ENCODE peak calls at places on chromosomes 5 and 9, in four cellular contexts. C, A, Y and W are unnamed samples.

GRCh38 chr5:142543951-142544753 is 141.7 kb downstream of the FGF1 start:
- DNase-seq in A (no peak), C (no peak), Y (no peak), W (no peak)

GRCh38 chr5:113446358-113446927 is 11.7 kb upstream of the TSSK1B start:
- DNase-seq in Y (no peak), A (no peak), C (no peak), W (no peak)

GRCh38 chr9:132169672-132170392 is 8.0 kb downstream of the NTNG2 start:
- DNase-seq in C (peak; percentile 63), A (peak; percentile 80), Y (peak; percentile 57), W (peak; percentile 74)

GRCh38 chr5:176596689-176597416 is 13.1 kb downstream of the GPRIN1 start:
- DNase-seq in C (peak; percentile 60), A (peak; percentile 74), Y (no peak), W (peak; percentile 88)

GRCh38 chr5:1411099-1411498 is 34.1 kb downstream of the SLC6A3 start:
- DNase-seq in A (no peak), Y (no peak), C (peak; percentile 46), W (no peak)

GRCh38 chr5:37495210-37495609 is 116.1 kb downstream of the WDR70 start:
- DNase-seq in C (no peak), A (no peak), Y (no peak), W (no peak)

GRCh38 chr5:149627070-149627469 is 45.8 kb downstream of the ARHGEF37 start:
- DNase-seq in C (no peak), Y (no peak), A (no peak), W (no peak)

GRCh38 chr5:103347729-103348128 is 89.2 kb downstream of the MACIR start:
- DNase-seq in C (no peak), A (no peak), Y (no peak), W (no peak)

GRCh38 chr5:33036128-33036527 is 325.0 kb downstream of the NPR3 start:
- DNase-seq in Y (no peak), C (no peak), A (no peak), W (no peak)

GRCh38 chr5:125424374-125424773 is 677.9 kb upstream of the ZNF608 start:
- DNase-seq in Y (no peak), A (no peak), C (no peak), W (no peak)

GRCh38 chr5:125422342-125422741 is 675.9 kb upstream of the ZNF608 start:
- DNase-seq in Y (no peak), A (no peak), C (no peak), W (no peak)

DNA sequence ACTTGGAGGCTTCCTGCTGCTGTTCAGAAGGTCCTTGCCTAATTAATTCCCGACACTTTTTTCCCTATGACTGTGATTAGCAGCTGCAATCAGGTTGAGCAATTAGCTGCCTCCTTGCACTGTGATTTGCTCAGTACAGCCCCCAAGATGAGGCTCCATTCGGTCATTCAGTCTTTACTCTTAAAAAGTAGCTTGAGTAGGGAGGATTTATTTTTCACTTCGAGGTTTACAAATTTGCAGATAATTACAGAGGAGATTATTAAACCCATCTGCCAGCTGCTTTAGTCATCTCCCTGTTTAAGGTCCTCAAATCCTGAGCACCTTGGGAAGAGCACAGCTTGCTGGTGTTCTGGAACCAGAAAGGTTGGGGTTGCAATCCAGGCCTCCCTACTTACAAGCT is 678.4 kb upstream of the ZNF608 start:
- DNase-seq in C (no peak), A (no peak), Y (no peak), W (no peak)
- TF ChIP-seq CTCF in C (no peak), A (no peak), Y (no peak), W (no peak)

GRCh38 chr9:88739373-88739772 is 204.4 kb downstream of the NXNL2 start:
- DNase-seq in C (no peak), Y (no peak), A (no peak), W (no peak)

GRCh38 chr9:88742483-88742882 is 207.5 kb downstream of the NXNL2 start:
- DNase-seq in C (no peak), Y (no peak), A (no peak), W (no peak)

GRCh38 chr9:88738708-88739107 is 203.7 kb downstream of the NXNL2 start:
- DNase-seq in A (no peak), C (no peak), Y (no peak), W (no peak)

GRCh38 chr9:88740844-88741243 is 205.9 kb downstream of the NXNL2 start:
- DNase-seq in A (no peak), C (no peak), Y (no peak), W (no peak)

DNA sequence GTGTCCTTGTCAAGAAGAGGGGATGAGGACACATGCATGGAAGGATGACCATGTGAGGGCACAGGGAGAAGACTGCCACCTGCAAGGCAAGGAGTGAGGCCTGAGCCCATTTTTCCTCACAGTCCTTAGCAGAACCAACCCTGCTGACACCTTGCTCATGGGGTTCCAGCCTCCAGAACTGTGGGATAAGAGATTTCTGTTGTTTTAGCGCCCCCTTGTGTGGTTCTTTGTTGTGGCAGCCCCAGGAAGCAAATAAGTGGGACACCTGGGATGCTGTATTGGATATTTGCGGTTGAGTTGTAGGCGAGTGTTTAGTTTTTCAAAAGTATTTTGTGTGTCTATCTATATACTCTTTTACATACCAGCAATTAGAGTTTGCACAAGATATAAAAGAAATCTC is 206.4 kb downstream of the NXNL2 start:
- DNase-seq in A (no peak), Y (no peak), C (no peak), W (peak; percentile 14)
- TF ChIP-seq CTCF in A (no peak), Y (no peak), C (no peak), W (peak; percentile 48)

DNA sequence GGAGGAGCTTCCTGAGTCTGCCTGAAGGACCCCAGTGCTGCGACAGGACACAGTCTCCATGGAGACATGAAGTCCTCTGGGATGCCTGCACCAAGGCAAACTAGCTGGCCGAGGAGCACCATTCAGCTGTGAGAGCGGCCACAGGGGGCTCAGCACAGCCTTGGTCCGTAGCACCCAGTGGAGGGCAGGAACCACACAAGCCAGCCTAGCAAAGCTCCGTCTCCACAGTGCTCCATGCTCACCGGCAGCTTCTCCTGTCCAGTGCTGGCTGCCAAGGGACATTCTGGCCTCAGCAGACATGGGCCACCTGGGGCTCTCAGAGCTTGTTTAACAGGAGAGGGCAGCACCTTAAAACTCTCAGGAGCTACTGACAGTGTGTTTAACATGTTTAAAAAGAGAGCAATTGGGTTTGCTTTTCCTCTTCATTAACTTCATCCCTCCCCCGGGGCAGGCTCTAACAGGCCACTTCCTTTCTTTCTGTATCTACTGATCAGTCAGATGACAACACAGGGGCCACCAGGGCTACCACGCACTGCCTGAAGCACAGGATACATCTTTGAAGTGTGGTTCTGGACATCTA is 57.0 kb downstream of the SECISBP2 start:
- DNase-seq in Y (no peak), A (peak; percentile 71), C (no peak), W (peak; percentile 83)
- TF ChIP-seq CTCF in Y (no peak), A (peak; percentile 14), C (no peak), W (no peak)

DNA sequence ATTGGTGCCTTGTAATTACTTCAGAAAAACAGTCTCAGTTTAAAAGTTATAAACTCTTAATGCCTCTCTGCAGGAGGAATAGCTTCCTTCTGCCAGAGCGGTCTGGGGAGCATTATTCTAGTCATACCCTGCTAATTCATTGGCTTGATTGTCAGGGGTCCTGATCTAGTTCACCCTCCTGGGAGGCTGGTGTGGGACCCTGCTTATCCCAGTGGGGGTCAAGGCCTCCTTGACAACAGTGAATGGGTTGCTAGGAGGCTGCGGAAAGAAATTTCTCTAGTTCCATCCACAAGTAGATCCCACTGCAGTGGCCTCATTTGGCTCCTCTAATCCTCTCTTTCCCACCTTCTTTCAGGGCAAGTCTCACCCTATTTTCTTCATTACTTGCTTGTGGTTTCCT is 105.7 kb downstream of the TMC1 start:
- DNase-seq in C (no peak), Y (no peak), A (no peak), W (no peak)
- TF ChIP-seq CTCF in C (no peak), Y (no peak), A (no peak), W (no peak)

GRCh38 chr5:179986328-179986727 is 78.6 kb upstream of the TBC1D9B start:
- DNase-seq in Y (no peak), A (no peak), C (no peak), W (no peak)
- TF ChIP-seq CTCF in Y (no peak), A (no peak), C (no peak), W (no peak)

DNA sequence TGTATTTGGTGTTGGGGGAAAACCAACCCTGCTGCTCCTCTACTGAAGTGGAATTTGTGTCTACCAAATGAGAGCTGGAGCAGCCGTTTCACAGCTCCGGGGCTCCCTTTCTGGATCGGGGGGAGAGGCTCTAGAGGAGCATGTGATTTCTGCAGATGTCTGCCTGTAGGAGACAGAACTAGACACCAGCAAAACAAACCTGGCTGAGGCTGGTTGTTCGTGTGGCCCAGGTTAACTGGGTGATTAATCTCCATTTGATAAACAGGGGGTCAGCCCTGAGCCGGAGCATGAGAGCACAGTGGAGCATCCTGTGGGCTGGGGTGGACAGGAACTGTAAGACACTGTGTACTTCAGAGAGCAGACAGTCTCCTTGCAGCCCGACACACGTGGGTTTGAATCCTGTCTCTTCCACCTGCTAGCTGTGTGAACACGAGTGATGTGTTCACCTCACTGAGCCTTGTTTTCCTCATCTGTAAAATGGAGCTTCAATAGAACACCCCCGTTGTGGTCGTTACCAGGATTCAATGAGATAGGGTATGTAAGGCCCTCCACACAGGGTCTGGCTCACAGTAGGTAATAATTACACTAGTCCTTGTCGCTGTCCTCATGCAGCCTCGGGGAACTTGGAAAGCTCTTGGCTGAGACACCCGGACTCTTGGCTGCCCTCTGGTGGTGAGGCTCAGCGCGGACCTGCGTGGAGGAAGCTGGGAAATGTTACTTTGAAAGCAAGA is 12.9 kb downstream of the CXCL14 start:
- DNase-seq in Y (no peak), A (peak; percentile 75), C (no peak), W (peak; percentile 73)
- TF ChIP-seq CTCF in Y (peak; percentile 86), A (peak; percentile 90), C (peak; percentile 88), W (peak; percentile 95)